ENCODE peak calls at places on chromosome 3, in seven cellular contexts. P, V, R, Z, X, C and U are unnamed samples.

GRCh38 chr3:77506384-77506783 is 466.5 kb downstream of the ROBO2 start:
- DNase-seq in P (no peak), V (no peak), R (no peak), Z (no peak), X (no peak), C (no peak), U (no peak)

GRCh38 chr3:10516835-10517465 is 11.6 kb upstream of the ATP2B2 start:
- DNase-seq in P (no peak), V (no peak), R (no peak), Z (peak; percentile 28), X (no peak), C (no peak), U (no peak)

GRCh38 chr3:124315215-124316033 is 323.5 kb upstream of the ROPN1 start:
- DNase-seq in P (no peak), V (no peak), R (no peak), Z (no peak), X (no peak), C (no peak), U (no peak)

GRCh38 chr3:151816091-151816604 is 2.2 kb downstream of the AADAC start:
- DNase-seq in P (no peak), V (peak; percentile 79), R (no peak), Z (no peak), X (peak; percentile 9), C (no peak), U (no peak)

GRCh38 chr3:79056498-79056897 is 711.3 kb downstream of the ROBO1 start:
- DNase-seq in P (no peak), V (no peak), R (no peak), Z (no peak), X (no peak), C (no peak), U (no peak)

GRCh38 chr3:171428321-171428787 is 31.9 kb downstream of the TNIK start:
- DNase-seq in P (no peak), V (no peak), R (no peak), Z (no peak), X (peak; percentile 89), C (no peak), U (no peak)

GRCh38 chr3:30044515-30044914 is 561.9 kb upstream of the TGFBR2 start:
- DNase-seq in P (no peak), V (no peak), R (no peak), Z (no peak), X (no peak), C (no peak), U (no peak)

GRCh38 chr3:87036671-87037070 is 45.7 kb upstream of the VGLL3 start:
- DNase-seq in P (no peak), V (no peak), R (no peak), Z (no peak), X (no peak), C (no peak), U (no peak)

GRCh38 chr3:126394179-126394976 is at the start of gene CFAP100:
- DNase-seq in P (no peak), V (no peak), R (no peak), Z (peak; percentile 85), X (no peak), C (no peak), U (no peak)

GRCh38 chr3:13021141-13021933 is 51.9 kb downstream of the IQSEC1 start:
- DNase-seq in P (no peak), V (no peak), R (no peak), Z (no peak), X (no peak), C (peak; percentile 65), U (peak; percentile 51)

GRCh38 chr3:50304601-50305000 is 1.2 kb upstream of the HYAL1 start:
- DNase-seq in P (no peak), V (no peak), R (no peak), Z (no peak), X (no peak), C (no peak), U (no peak)

GRCh38 chr3:55692958-55693558 is 206.0 kb upstream of the WNT5A start:
- DNase-seq in P (no peak), V (no peak), R (no peak), Z (no peak), X (no peak), C (peak; percentile 29), U (no peak)

GRCh38 chr3:7734456-7734855 is 767.2 kb upstream of the LMCD1 start:
- DNase-seq in P (no peak), V (no peak), R (no peak), Z (no peak), X (no peak), C (no peak), U (no peak)

GRCh38 chr3:10245313-10245712 is 2.9 kb upstream of the TATDN2 start:
- DNase-seq in P (no peak), V (no peak), R (no peak), Z (no peak), X (no peak), C (no peak), U (no peak)

GRCh38 chr3:150078983-150079739 is 108.5 kb upstream of the PFN2 start:
- DNase-seq in P (no peak), V (no peak), R (no peak), Z (no peak), X (no peak), C (peak; percentile 38), U (no peak)

GRCh38 chr3:164467027-164467426 is 611.3 kb downstream of the SI start:
- DNase-seq in P (no peak), V (no peak), R (no peak), Z (no peak), X (no peak), C (no peak), U (no peak)

GRCh38 chr3:69999191-70000027 is at the start of gene SAMMSON:
- DNase-seq in P (no peak), V (no peak), R (no peak), Z (peak; percentile 55), X (peak; percentile 85), C (no peak), U (no peak)

GRCh38 chr3:139561428-139561827 is 21.9 kb upstream of the RBP1 start:
- DNase-seq in P (no peak), V (no peak), R (no peak), Z (no peak), X (no peak), C (no peak), U (no peak)

GRCh38 chr3:77684115-77684514 is 644.2 kb downstream of the ROBO2 start:
- DNase-seq in P (no peak), V (no peak), R (no peak), Z (no peak), X (no peak), C (no peak), U (no peak)

GRCh38 chr3:44065741-44066140 is 175.9 kb upstream of the TOPAZ1 start:
- DNase-seq in P (no peak), V (no peak), R (no peak), Z (no peak), X (no peak), C (peak; percentile 63), U (no peak)

GRCh38 chr3:44061961-44062360 is 179.7 kb upstream of the TOPAZ1 start:
- DNase-seq in P (no peak), V (no peak), R (no peak), Z (no peak), X (no peak), C (no peak), U (no peak)

GRCh38 chr3:44066806-44067205 is 174.9 kb upstream of the TOPAZ1 start:
- DNase-seq in P (no peak), V (no peak), R (no peak), Z (no peak), X (no peak), C (no peak), U (no peak)

GRCh38 chr3:44067431-44067830 is 174.3 kb upstream of the TOPAZ1 start:
- DNase-seq in P (no peak), V (no peak), R (no peak), Z (peak; percentile 13), X (no peak), C (no peak), U (no peak)

DNA sequence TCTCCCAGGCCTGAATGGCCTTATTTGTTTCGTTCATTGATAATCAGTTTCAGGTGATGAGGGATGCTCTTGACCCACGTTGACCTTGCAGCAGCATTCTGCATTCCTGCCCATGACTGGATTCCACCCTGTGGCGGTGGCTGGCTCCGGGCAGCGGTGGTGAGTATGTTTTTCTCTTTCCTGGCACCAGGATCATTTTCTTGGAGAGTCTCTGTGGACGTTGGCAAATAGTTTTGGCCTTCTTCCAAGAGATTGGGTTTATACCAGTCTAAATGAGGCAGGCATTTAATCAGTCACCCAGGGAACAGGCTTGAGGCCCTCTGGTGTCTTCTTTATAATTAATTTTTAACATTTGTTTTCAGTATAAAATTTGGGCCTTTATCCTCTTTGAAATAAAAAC is 176.4 kb upstream of the TOPAZ1 start:
- DNase-seq in P (no peak), V (no peak), R (no peak), Z (no peak), X (no peak), C (peak; percentile 64), U (no peak)
- TF ChIP-seq TAF1 in P (no peak), V (no peak), R (no peak), Z (no peak), X (no peak), C (no peak), U (no peak)

DNA sequence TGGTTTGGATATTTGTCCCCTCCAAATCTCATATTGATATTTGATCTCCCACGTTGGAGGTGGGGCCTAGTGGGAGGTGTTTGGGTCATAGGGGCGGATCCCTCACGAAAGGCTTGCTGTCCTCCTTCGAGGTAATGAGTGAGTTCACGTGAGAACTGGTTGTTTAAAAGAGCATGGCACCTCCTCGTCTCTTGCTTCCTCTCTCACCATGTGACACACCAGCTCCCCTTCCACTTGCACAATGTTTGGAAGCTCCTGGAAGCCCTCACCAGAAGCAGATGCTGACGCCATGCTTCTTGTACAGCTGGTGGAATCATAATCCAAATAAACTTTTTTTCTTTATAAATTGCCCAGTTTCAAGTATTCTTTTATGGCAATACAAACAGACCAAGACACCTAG is 38.6 kb downstream of the RFTN1 start:
- DNase-seq in P (no peak), V (no peak), R (no peak), Z (no peak), X (no peak), C (no peak), U (no peak)
- TF ChIP-seq TAF1 in P (no peak), V (no peak), R (no peak), Z (no peak), X (no peak), C (no peak), U (no peak)

GRCh38 chr3:37321260-37321852 is 147.0 kb upstream of the LRRFIP2 start:
- DNase-seq in P (no peak), V (no peak), R (no peak), Z (no peak), X (no peak), C (no peak), U (no peak)
- TF ChIP-seq TAF1 in P (no peak), V (no peak), R (no peak), Z (no peak), X (no peak), C (no peak), U (no peak)

GRCh38 chr3:113132571-113132996 is 78.8 kb upstream of the BOC start:
- DNase-seq in P (no peak), V (peak; percentile 1), R (no peak), Z (no peak), X (no peak), C (no peak), U (no peak)
- TF ChIP-seq TAF1 in P (no peak), V (no peak), R (no peak), Z (no peak), X (no peak), C (no peak), U (no peak)

GRCh38 chr3:178270838-178271237 is 265.4 kb upstream of the KCNMB2 start:
- DNase-seq in P (no peak), V (no peak), R (no peak), Z (no peak), X (no peak), C (no peak), U (no peak)
- TF ChIP-seq TAF1 in P (no peak), V (no peak), R (no peak), Z (no peak), X (no peak), C (no peak), U (no peak)